ENCODE peak calls at places on chromosomes 3 and 15, in five cellular contexts. S, V, D, J and Z are unnamed samples.

GRCh38 chr3:134879991-134880390 is 84.9 kb downstream of the EPHB1 start:
- DNase-seq in D (peak; percentile 29), V (no peak), J (no peak), S (no peak), Z (no peak)

GRCh38 chr3:172102123-172102882 is 62.9 kb downstream of the FNDC3B start:
- DNase-seq in J (no peak), S (no peak), V (no peak), D (no peak), Z (no peak)

GRCh38 chr3:169822091-169822490 is 9.4 kb upstream of the LRRC34 start:
- DNase-seq in J (no peak), D (no peak), V (no peak), S (no peak), Z (no peak)

GRCh38 chr15:76380249-76380648 is 43.7 kb downstream of the ISL2 start:
- DNase-seq in J (no peak), V (no peak), D (no peak), S (no peak), Z (no peak)

GRCh38 chr15:61794276-61794675 is 266.0 kb downstream of the VPS13C start:
- DNase-seq in D (no peak), S (no peak), V (no peak), J (no peak), Z (no peak)

GRCh38 chr3:123764642-123765041 is 119.5 kb downstream of the MYLK start:
- DNase-seq in J (no peak), D (no peak), V (no peak), S (no peak), Z (no peak)

GRCh38 chr15:63048115-63048985 is 5.8 kb downstream of the TPM1 start:
- DNase-seq in J (peak; percentile 28), D (peak; percentile 93), V (peak; percentile 98), S (peak; percentile 92), Z (peak; percentile 92)

GRCh38 chr3:147392083-147392916 is 14.0 kb downstream of the ZIC4 start:
- DNase-seq in J (no peak), D (no peak), V (no peak), S (no peak), Z (no peak)

GRCh38 chr15:92399271-92399670 is 5.6 kb downstream of the ST8SIA2 start:
- DNase-seq in J (no peak), D (no peak), V (no peak), S (no peak), Z (no peak)

GRCh38 chr15:64653757-64654156 is 121.6 kb downstream of the RBPMS2 start:
- DNase-seq in V (peak; percentile 43), D (no peak), J (no peak), S (no peak), Z (peak; percentile 31)

GRCh38 chr15:74928771-74929198 is 9.1 kb downstream of the COX5A start:
- DNase-seq in S (no peak), D (peak; percentile 78), J (no peak), V (no peak), Z (no peak)

GRCh38 chr3:13812039-13812438 is 67.8 kb downstream of the WNT7A start:
- DNase-seq in J (no peak), V (no peak), D (no peak), S (no peak), Z (no peak)

GRCh38 chr3:174002543-174002942 is 605.0 kb downstream of the NLGN1 start:
- DNase-seq in S (no peak), D (peak; percentile 1), V (no peak), J (no peak), Z (no peak)

GRCh38 chr3:171615742-171616141 is 155.5 kb upstream of the TNIK start:
- DNase-seq in V (no peak), S (no peak), J (no peak), D (no peak), Z (peak; percentile 11)

GRCh38 chr3:184491867-184492615 is 69.5 kb upstream of the EPHB3 start:
- DNase-seq in S (no peak), J (no peak), V (no peak), D (no peak), Z (no peak)

GRCh38 chr3:127100459-127101410 is 92.2 kb upstream of the PRR23E start:
- DNase-seq in V (no peak), D (no peak), J (no peak), S (no peak), Z (no peak)

DNA sequence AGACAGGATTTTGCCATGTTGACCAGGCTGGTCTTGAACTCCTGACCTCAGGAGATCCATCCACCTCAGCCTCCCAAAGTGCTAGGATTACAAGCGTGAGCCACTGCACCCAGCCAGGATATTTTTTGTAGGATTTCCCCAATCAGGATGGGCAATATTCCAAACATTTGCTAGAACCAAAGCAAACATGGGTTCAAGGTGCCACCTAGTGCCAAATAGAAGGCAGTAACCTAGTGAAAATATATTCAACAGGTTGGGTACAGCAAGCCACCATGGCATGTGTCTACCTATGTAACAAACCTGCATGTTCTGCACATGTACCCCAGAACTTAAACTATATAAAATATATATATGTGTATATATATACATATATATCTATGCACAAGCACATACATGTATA is 185.9 kb upstream of the CADM2 start:
- DNase-seq in D (peak; percentile 3), J (no peak), S (no peak), V (no peak), Z (no peak)
- TF ChIP-seq BHLHE40 in D (no peak), J (no peak), S (no peak), V (no peak), Z (no peak)

GRCh38 chr15:77426377-77426776 is 5.7 kb downstream of the HMG20A start:
- DNase-seq in D (no peak), S (no peak), V (no peak), J (no peak), Z (no peak)
- H3K4me2 ChIP-seq in D (no peak overlapping the region), S (no peak overlapping the region), V (no peak overlapping the region), J (no peak overlapping the region), Z (no peak overlapping the region)

GRCh38 chr3:38039101-38039898 is at the start of gene DLEC1:
- DNase-seq in J (no peak), D (no peak), S (no peak), V (no peak), Z (peak; percentile 46)
- TF ChIP-seq BHLHE40 in J (no peak), D (no peak), S (no peak), V (no peak), Z (no peak)

GRCh38 chr3:182487621-182488020 is 305.7 kb upstream of the ATP11B start:
- DNase-seq in J (no peak), S (no peak), D (no peak), V (no peak), Z (no peak)

GRCh38 chr3:182490601-182491485 is 302.5 kb upstream of the ATP11B start:
- DNase-seq in S (peak; percentile 47), D (peak; percentile 7), J (no peak), V (peak; percentile 7), Z (no peak)

GRCh38 chr3:182492536-182492935 is 300.8 kb upstream of the ATP11B start:
- DNase-seq in D (no peak), V (no peak), J (no peak), S (no peak), Z (no peak)

GRCh38 chr3:182487048-182487447 is 306.3 kb upstream of the ATP11B start:
- DNase-seq in V (no peak), D (no peak), J (no peak), S (no peak), Z (no peak)

DNA sequence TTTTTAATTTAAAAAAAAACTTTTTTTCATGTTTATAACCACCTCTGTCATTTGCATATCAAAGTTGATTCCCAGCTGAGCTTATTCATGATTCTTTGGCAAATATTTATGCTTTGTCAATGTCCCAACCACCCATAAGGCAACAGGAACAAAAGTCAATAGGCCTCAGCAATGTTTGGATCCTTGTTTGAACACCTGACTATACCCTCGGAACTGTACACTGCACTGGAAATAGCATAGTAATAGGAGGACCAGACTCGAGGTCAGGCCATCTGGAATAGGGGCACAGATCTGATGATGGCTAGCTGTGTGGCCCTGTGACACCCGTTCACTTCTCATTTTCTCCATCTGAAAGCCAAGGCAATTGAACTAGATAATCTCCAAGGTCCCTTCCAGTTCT is 301.7 kb upstream of the ATP11B start:
- DNase-seq in D (no peak), S (no peak), V (no peak), J (no peak), Z (no peak)
- H3K4me2 ChIP-seq in D (no peak overlapping the region), S (no peak overlapping the region), V (no peak overlapping the region), J (no peak overlapping the region), Z (no peak overlapping the region)

DNA sequence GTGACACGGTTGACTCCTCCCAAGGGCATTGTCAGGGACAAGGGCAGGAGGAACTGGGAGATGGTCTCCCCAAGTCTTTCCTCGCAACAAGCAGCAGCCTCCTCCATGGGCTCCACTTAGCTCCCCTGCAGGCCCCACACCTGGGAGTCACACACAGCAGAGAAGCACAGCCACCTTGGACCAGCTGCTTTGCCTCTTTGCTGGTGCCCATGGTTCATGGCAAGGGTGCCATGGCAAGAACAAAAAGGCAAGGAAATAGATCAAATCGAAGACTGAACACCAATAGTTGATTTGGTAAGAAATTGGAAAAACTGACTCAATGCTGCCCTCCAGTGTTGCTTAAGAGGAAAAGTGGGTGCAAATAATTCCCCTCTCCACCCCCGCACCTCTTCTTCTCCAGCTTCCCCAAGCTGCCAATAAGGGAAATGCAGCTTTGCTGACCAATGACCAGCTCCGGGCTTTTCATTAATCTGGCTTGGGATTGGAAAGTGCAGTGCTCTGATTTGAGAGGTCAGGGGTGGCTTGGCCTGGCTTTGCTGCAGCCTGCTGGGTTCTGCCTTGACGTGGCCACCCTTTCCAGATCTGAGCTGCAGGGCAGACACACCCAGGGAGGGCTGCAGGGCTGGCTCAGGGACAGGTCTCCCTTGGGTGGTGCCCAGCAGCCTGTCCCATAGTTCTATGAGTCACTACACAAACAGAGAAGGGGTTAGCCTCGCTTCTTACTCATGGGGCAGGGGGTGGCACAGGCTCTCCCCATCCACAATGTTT is 162.0 kb downstream of the KLF13 start:
- DNase-seq in S (peak; percentile 63), J (peak; percentile 78), V (peak; percentile 91), D (peak; percentile 64), Z (peak; percentile 91)
- TF ChIP-seq BHLHE40 in S (no peak), J (no peak), V (no peak), D (no peak), Z (no peak)